ENCODE peak calls at places on chromosomes 12 and 14, in seven cellular contexts. One of them, this sample, is unnamed.

GRCh38 chr14:95445676-95446075 is 70.8 kb downstream of the SYNE3 start:
- DNase-seq in Panc1: no peak
- DNase-seq in AG04450: no peak
- DNase-seq in cardiac muscle cell: no peak
- DNase-seq in CD4-positive, alpha-beta T cell: no peak
- DNase-seq in transverse colon: no peak
- DNase-seq in adipocyte: no peak
- DNase-seq in this sample: no peak

GRCh38 chr12:121120323-121120722 is 12.4 kb upstream of the P2RX7 start:
- DNase-seq in Panc1: no peak
- DNase-seq in AG04450: no peak
- DNase-seq in cardiac muscle cell: peak; percentile 27
- DNase-seq in CD4-positive, alpha-beta T cell: no peak
- DNase-seq in transverse colon: no peak
- DNase-seq in adipocyte: no peak
- DNase-seq in this sample: no peak

GRCh38 chr12:38138225-38139221 is 178.1 kb upstream of the ALG10B start:
- DNase-seq in Panc1: peak; percentile 91
- DNase-seq in AG04450: peak; percentile 27
- DNase-seq in cardiac muscle cell: peak; percentile 72
- DNase-seq in CD4-positive, alpha-beta T cell: peak; percentile 58
- DNase-seq in transverse colon: peak; percentile 71
- DNase-seq in adipocyte: peak; percentile 87
- DNase-seq in this sample: peak; percentile 47

GRCh38 chr12:25796523-25797000 is 161.9 kb upstream of the RASSF8 start:
- DNase-seq in Panc1: no peak
- DNase-seq in AG04450: no peak
- DNase-seq in cardiac muscle cell: peak; percentile 71
- DNase-seq in CD4-positive, alpha-beta T cell: no peak
- DNase-seq in transverse colon: no peak
- DNase-seq in adipocyte: no peak
- DNase-seq in this sample: no peak

GRCh38 chr12:2372735-2373134 is 319.9 kb downstream of the CACNA1C start:
- DNase-seq in Panc1: no peak
- DNase-seq in AG04450: no peak
- DNase-seq in cardiac muscle cell: no peak
- DNase-seq in CD4-positive, alpha-beta T cell: no peak
- DNase-seq in transverse colon: no peak
- DNase-seq in adipocyte: peak; percentile 44
- DNase-seq in this sample: no peak

GRCh38 chr14:73787760-73788508 is 63.7 kb upstream of the PTGR2 start:
- DNase-seq in Panc1: no peak
- DNase-seq in AG04450: no peak
- DNase-seq in cardiac muscle cell: peak; percentile 60
- DNase-seq in CD4-positive, alpha-beta T cell: no peak
- DNase-seq in transverse colon: no peak
- DNase-seq in adipocyte: peak; percentile 77
- DNase-seq in this sample: no peak

GRCh38 chr12:19312637-19313036 is 126.7 kb upstream of the AEBP2 start:
- DNase-seq in Panc1: no peak
- DNase-seq in AG04450: no peak
- DNase-seq in cardiac muscle cell: no peak
- DNase-seq in CD4-positive, alpha-beta T cell: no peak
- DNase-seq in transverse colon: no peak
- DNase-seq in adipocyte: no peak
- DNase-seq in this sample: no peak

GRCh38 chr12:32091696-32092095 is 15.0 kb upstream of the BICD1 start:
- DNase-seq in Panc1: no peak
- DNase-seq in AG04450: no peak
- DNase-seq in cardiac muscle cell: no peak
- DNase-seq in CD4-positive, alpha-beta T cell: no peak
- DNase-seq in transverse colon: no peak
- DNase-seq in adipocyte: no peak
- DNase-seq in this sample: no peak

GRCh38 chr14:41766772-41767171 is 160.1 kb downstream of the LRFN5 start:
- DNase-seq in Panc1: no peak
- DNase-seq in AG04450: no peak
- DNase-seq in cardiac muscle cell: no peak
- DNase-seq in CD4-positive, alpha-beta T cell: no peak
- DNase-seq in transverse colon: no peak
- DNase-seq in adipocyte: no peak
- DNase-seq in this sample: no peak
- H3K9me3 ChIP-seq in Panc1: no peaks in the 10 kb centered on the region
- H3K9me3 ChIP-seq in AG04450: no peaks in the 10 kb centered on the region
- H3K9me3 ChIP-seq in cardiac muscle cell: no peaks in the 10 kb centered on the region
- H3K9me3 ChIP-seq in CD4-positive, alpha-beta T cell: no peaks in the 10 kb centered on the region
- H3K9me3 ChIP-seq in transverse colon: no peaks in the 10 kb centered on the region
- H3K9me3 ChIP-seq in adipocyte: no peaks in the 10 kb centered on the region
- H3K9me3 ChIP-seq in this sample: no peaks in the 10 kb centered on the region

GRCh38 chr12:34335819-34336262 is 313.5 kb downstream of the ALG10 start:
- DNase-seq in Panc1: no peak
- DNase-seq in AG04450: no peak
- DNase-seq in cardiac muscle cell: no peak
- DNase-seq in CD4-positive, alpha-beta T cell: no peak
- DNase-seq in transverse colon: no peak
- DNase-seq in adipocyte: no peak
- DNase-seq in this sample: no peak
- H3K9me3 ChIP-seq in Panc1: no peaks in the 10 kb centered on the region
- H3K9me3 ChIP-seq in AG04450: peaks cover 100% of the 10 kb centered on the region
- H3K9me3 ChIP-seq in cardiac muscle cell: no peaks in the 10 kb centered on the region
- H3K9me3 ChIP-seq in CD4-positive, alpha-beta T cell: peaks cover 8% of the 10 kb centered on the region
- H3K9me3 ChIP-seq in transverse colon: peaks cover 18% of the 10 kb centered on the region
- H3K9me3 ChIP-seq in adipocyte: no peaks in the 10 kb centered on the region
- H3K9me3 ChIP-seq in this sample: no peaks in the 10 kb centered on the region

GRCh38 chr14:23353433-23353780 is 720 bp upstream of the SLC22A17 start:
- DNase-seq in Panc1: no peak
- DNase-seq in AG04450: no peak
- DNase-seq in cardiac muscle cell: no peak
- DNase-seq in CD4-positive, alpha-beta T cell: no peak
- DNase-seq in transverse colon: no peak
- DNase-seq in adipocyte: no peak
- DNase-seq in this sample: no peak

GRCh38 chr14:23356036-23356435 is 3.3 kb upstream of the SLC22A17 start:
- DNase-seq in Panc1: no peak
- DNase-seq in AG04450: no peak
- DNase-seq in cardiac muscle cell: no peak
- DNase-seq in CD4-positive, alpha-beta T cell: no peak
- DNase-seq in transverse colon: no peak
- DNase-seq in adipocyte: no peak
- DNase-seq in this sample: no peak

GRCh38 chr14:23352506-23353432 is at the start of gene SLC22A17:
- DNase-seq in Panc1: no peak
- DNase-seq in AG04450: peak; percentile 81
- DNase-seq in cardiac muscle cell: peak; percentile 92
- DNase-seq in CD4-positive, alpha-beta T cell: peak; percentile 55
- DNase-seq in transverse colon: peak; percentile 69
- DNase-seq in adipocyte: peak; percentile 97
- DNase-seq in this sample: peak; percentile 29

GRCh38 chr14:23356662-23357061 is 4.0 kb upstream of the SLC22A17 start:
- DNase-seq in Panc1: no peak
- DNase-seq in AG04450: no peak
- DNase-seq in cardiac muscle cell: no peak
- DNase-seq in CD4-positive, alpha-beta T cell: no peak
- DNase-seq in transverse colon: no peak
- DNase-seq in adipocyte: no peak
- DNase-seq in this sample: no peak

DNA sequence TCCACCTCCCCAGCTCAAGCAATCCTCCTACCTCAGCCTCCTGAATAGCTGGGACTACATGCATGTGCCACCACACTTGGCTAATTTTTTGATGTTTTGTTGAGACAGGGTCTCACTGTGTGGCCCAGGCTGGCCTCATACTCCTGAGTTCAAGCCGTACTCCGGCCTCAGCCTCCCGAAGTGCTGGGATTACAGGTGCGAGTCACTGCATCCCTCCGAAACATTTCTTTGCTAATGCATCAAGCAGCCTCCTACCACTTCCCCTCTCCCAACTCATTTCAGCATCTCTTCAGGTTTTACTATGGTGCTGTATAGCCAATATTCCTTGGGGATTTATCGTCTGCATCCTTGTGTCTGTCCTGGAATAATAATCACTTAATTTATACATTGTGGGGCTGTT is 2.3 kb upstream of the SLC22A17 start:
- DNase-seq in Panc1: no peak
- DNase-seq in AG04450: no peak
- DNase-seq in cardiac muscle cell: no peak
- DNase-seq in CD4-positive, alpha-beta T cell: no peak
- DNase-seq in transverse colon: no peak
- DNase-seq in adipocyte: no peak
- DNase-seq in this sample: no peak
- H3K9me3 ChIP-seq in Panc1: no peaks in the 10 kb centered on the region
- H3K9me3 ChIP-seq in AG04450: no peaks in the 10 kb centered on the region
- H3K9me3 ChIP-seq in cardiac muscle cell: no peaks in the 10 kb centered on the region
- H3K9me3 ChIP-seq in CD4-positive, alpha-beta T cell: no peaks in the 10 kb centered on the region
- H3K9me3 ChIP-seq in transverse colon: no peaks in the 10 kb centered on the region
- H3K9me3 ChIP-seq in adipocyte: no peaks in the 10 kb centered on the region
- H3K9me3 ChIP-seq in this sample: no peaks in the 10 kb centered on the region

GRCh38 chr14:105924951-105925591 is 398.7 kb downstream of the TMEM121 start:
- DNase-seq in Panc1: no peak
- DNase-seq in AG04450: no peak
- DNase-seq in cardiac muscle cell: no peak
- DNase-seq in CD4-positive, alpha-beta T cell: no peak
- DNase-seq in transverse colon: no peak
- DNase-seq in adipocyte: no peak
- DNase-seq in this sample: no peak

GRCh38 chr14:105918496-105919262 is 392.3 kb downstream of the TMEM121 start:
- DNase-seq in Panc1: no peak
- DNase-seq in AG04450: no peak
- DNase-seq in cardiac muscle cell: no peak
- DNase-seq in CD4-positive, alpha-beta T cell: no peak
- DNase-seq in transverse colon: no peak
- DNase-seq in adipocyte: no peak
- DNase-seq in this sample: no peak

GRCh38 chr14:105914738-105915385 is 388.5 kb downstream of the TMEM121 start:
- DNase-seq in Panc1: no peak
- DNase-seq in AG04450: no peak
- DNase-seq in cardiac muscle cell: no peak
- DNase-seq in CD4-positive, alpha-beta T cell: no peak
- DNase-seq in transverse colon: no peak
- DNase-seq in adipocyte: no peak
- DNase-seq in this sample: no peak

GRCh38 chr14:105917933-105918436 is 391.6 kb downstream of the TMEM121 start:
- DNase-seq in Panc1: no peak
- DNase-seq in AG04450: no peak
- DNase-seq in cardiac muscle cell: no peak
- DNase-seq in CD4-positive, alpha-beta T cell: no peak
- DNase-seq in transverse colon: no peak
- DNase-seq in adipocyte: no peak
- DNase-seq in this sample: no peak

GRCh38 chr14:105919458-105920150 is 393.2 kb downstream of the TMEM121 start:
- DNase-seq in Panc1: no peak
- DNase-seq in AG04450: no peak
- DNase-seq in cardiac muscle cell: no peak
- DNase-seq in CD4-positive, alpha-beta T cell: no peak
- DNase-seq in transverse colon: no peak
- DNase-seq in adipocyte: no peak
- DNase-seq in this sample: no peak
- H3K9me3 ChIP-seq in Panc1: no peaks in the 10 kb centered on the region
- H3K9me3 ChIP-seq in AG04450: peaks cover 69% of the 10 kb centered on the region
- H3K9me3 ChIP-seq in cardiac muscle cell: no peaks in the 10 kb centered on the region
- H3K9me3 ChIP-seq in CD4-positive, alpha-beta T cell: no peaks in the 10 kb centered on the region
- H3K9me3 ChIP-seq in transverse colon: no peaks in the 10 kb centered on the region
- H3K9me3 ChIP-seq in adipocyte: peaks cover 5% of the 10 kb centered on the region
- H3K9me3 ChIP-seq in this sample: no peaks in the 10 kb centered on the region

DNA sequence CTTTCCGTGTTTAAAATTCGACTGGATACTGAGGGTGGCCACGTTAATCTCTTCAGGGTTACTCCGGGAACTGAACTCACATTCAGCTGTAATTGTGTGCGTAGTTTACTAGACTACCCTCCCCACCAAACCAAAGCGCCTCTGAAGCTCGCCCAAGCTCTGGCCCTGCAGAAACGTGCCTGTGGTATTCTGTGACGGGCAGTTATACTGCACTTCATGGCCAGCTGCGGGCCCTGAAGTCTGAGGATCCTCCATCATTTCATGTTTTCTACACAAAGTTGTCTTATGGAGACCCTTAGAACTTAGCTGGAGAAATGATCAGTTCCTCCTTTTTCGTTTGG is 688 bp downstream of the ZNF26 start:
- DNase-seq in Panc1: no peak
- DNase-seq in AG04450: no peak
- DNase-seq in cardiac muscle cell: peak; percentile 12
- DNase-seq in CD4-positive, alpha-beta T cell: no peak
- DNase-seq in transverse colon: no peak
- DNase-seq in adipocyte: peak; percentile 49
- DNase-seq in this sample: no peak
- H3K9me3 ChIP-seq in Panc1: peaks cover 31% of the 10 kb centered on the region
- H3K9me3 ChIP-seq in AG04450: peaks cover 32% of the 10 kb centered on the region
- H3K9me3 ChIP-seq in cardiac muscle cell: no peaks in the 10 kb centered on the region
- H3K9me3 ChIP-seq in CD4-positive, alpha-beta T cell: peaks cover 22% of the 10 kb centered on the region
- H3K9me3 ChIP-seq in transverse colon: peaks cover 33% of the 10 kb centered on the region
- H3K9me3 ChIP-seq in adipocyte: peaks cover 9% of the 10 kb centered on the region
- H3K9me3 ChIP-seq in this sample: peaks cover 3% of the 10 kb centered on the region

This sample was measured in T-helper 17 cell.